ENCODE peak calls at places on chromosomes 7 and 10, in five cellular contexts. E is esophagus muscularis mucosa; G is CD4-positive, alpha-beta T cell; Q is stomach; F is A549. I is an unnamed sample.
A peak's percentile ranks its signal among the peaks of the same experiment; 100 is the strongest.

GRCh38 chr10:81403451-81403850 is 471.5 kb upstream of the NRG3 start:
- DNase-seq in Q (no peak), F (no peak), E (no peak), G (no peak), I (no peak)

GRCh38 chr10:3647074-3647473 is 137.9 kb downstream of the KLF6 start:
- DNase-seq in F (no peak), E (no peak), G (no peak), Q (no peak), I (no peak)

GRCh38 chr7:44210107-44210506 is 9.3 kb downstream of the YKT6 start:
- DNase-seq in F (no peak), E (no peak), Q (no peak), G (no peak), I (no peak)

GRCh38 chr10:2933924-2934323 is 133.4 kb upstream of the PFKP start:
- DNase-seq in Q (no peak), G (no peak), F (no peak), E (no peak), I (no peak)

GRCh38 chr10:110137142-110137545 is 70.3 kb upstream of the MXI1 start:
- DNase-seq in F (peak; percentile 77), G (no peak), E (peak; percentile 24), Q (no peak), I (no peak)

GRCh38 chr10:96416643-96417042 is 57.8 kb upstream of the OPALIN start:
- DNase-seq in F (no peak), E (peak; percentile 90), G (no peak), Q (no peak), I (peak; percentile 25)

GRCh38 chr7:19106308-19107141 is 10.9 kb downstream of the TWIST1 start:
- DNase-seq in Q (no peak), E (no peak), G (no peak), F (no peak), I (no peak)

GRCh38 chr10:74310652-74311257 is 159.7 kb downstream of the ADK start:
- DNase-seq in Q (no peak), E (no peak), F (no peak), G (no peak), I (no peak)

GRCh38 chr7:158239290-158239981 is 348.2 kb downstream of the PTPRN2 start:
- DNase-seq in G (no peak), E (peak; percentile 81), F (no peak), Q (peak; percentile 76), I (peak; percentile 76)

GRCh38 chr7:140275069-140275961 is 98.5 kb upstream of the KDM7A start:
- DNase-seq in Q (no peak), G (no peak), F (no peak), E (no peak), I (no peak)

GRCh38 chr10:68332259-68333057 is at the start of gene PBLD:
- DNase-seq in G (peak; percentile 50), F (peak; percentile 82), Q (peak; percentile 73), E (peak; percentile 92), I (peak; percentile 87)

GRCh38 chr7:155119801-155120382 is 49.8 kb downstream of the HTR5A start:
- DNase-seq in E (no peak), Q (no peak), G (no peak), F (no peak), I (no peak)

GRCh38 chr7:131067220-131067619 is 260.5 kb upstream of the MKLN1 start:
- DNase-seq in G (no peak), E (no peak), Q (no peak), F (no peak), I (no peak)

DNA sequence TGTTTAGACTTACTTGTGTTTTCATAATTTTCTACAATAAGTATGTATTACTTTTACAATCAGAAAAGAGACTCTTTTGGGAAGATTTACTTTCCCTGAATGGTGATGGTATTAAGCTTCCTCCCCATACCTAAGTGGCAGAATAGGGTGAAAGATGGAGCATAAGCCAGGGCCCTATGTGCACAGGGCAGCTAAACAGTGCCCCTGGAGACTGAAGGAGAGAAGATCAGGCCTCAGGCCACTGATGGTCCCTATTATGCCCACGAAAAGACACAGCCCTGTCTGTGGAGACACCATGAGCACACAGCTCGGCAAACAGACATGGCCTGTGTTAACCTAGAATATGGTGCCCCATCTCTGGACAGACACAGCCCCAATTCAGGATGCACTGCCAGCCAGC is 139.4 kb downstream of the OAT start:
- DNase-seq in F (no peak), G (no peak), E (no peak), Q (no peak), I (no peak)
- TF ChIP-seq CTCF in F (no peak), G (no peak), E (no peak), Q (no peak), I (no peak)

GRCh38 chr10:26861326-26861998 is 704 bp upstream of the ABI1 start:
- DNase-seq in E (no peak), Q (no peak), G (no peak), F (no peak), I (no peak)

GRCh38 chr10:26859241-26860025 is 1.3 kb downstream of the ABI1 start:
- DNase-seq in F (no peak), G (no peak), Q (no peak), E (no peak), I (no peak)

GRCh38 chr10:26860026-26860541 is 674 bp downstream of the ABI1 start:
- DNase-seq in G (peak; percentile 31), F (peak; percentile 67), E (peak; percentile 92), Q (peak; percentile 46), I (peak; percentile 88)

GRCh38 chr10:26858707-26859034 is 2.1 kb downstream of the ABI1 start:
- DNase-seq in Q (no peak), G (no peak), E (no peak), F (no peak), I (no peak)

GRCh38 chr10:26860542-26861325 is at the start of gene ABI1:
- DNase-seq in G (peak; percentile 96), F (peak; percentile 98), E (peak; percentile 99), Q (peak; percentile 97), I (peak; percentile 99)
- TF ChIP-seq CTCF in G (no peak), F (peak; percentile 83), E (peak; percentile 87), Q (peak; percentile 84), I (no peak)

DNA sequence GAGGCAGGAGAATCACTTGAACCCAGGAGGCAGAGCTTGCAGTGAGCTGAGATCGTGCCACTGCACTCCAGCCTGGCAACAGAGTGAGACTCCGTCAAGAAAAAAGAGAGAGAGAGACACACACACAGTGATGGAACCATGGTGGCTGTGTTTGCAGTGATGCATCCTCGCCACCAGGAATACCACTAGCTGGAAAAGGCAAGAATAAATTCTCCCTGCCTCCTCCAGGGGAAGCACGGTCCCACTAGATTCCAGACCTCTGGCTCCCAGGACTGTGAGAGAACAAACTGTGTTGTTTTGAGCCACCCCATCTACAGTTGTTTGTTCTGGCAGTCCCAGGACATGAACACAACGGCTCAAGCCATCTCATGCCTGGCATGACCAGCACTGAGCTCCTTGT is 320.3 kb upstream of the FOXK1 start:
- DNase-seq in E (no peak), Q (no peak), F (peak; percentile 14), G (no peak), I (no peak)
- TF ChIP-seq CTCF in E (no peak), Q (no peak), F (no peak), G (no peak), I (no peak)

GRCh38 chr10:23362069-23362830 is 17.7 kb upstream of the C10orf67 start:
- DNase-seq in F (no peak), E (no peak), Q (no peak), G (no peak), I (no peak)

GRCh38 chr10:23354630-23355343 is 10.2 kb upstream of the C10orf67 start:
- DNase-seq in F (no peak), G (no peak), Q (no peak), E (no peak), I (no peak)

GRCh38 chr10:23361665-23362064 is 17.1 kb upstream of the C10orf67 start:
- DNase-seq in Q (no peak), F (no peak), E (no peak), G (no peak), I (no peak)

GRCh38 chr10:23359692-23360380 is 15.2 kb upstream of the C10orf67 start:
- DNase-seq in Q (no peak), F (no peak), E (no peak), G (no peak), I (no peak)

GRCh38 chr10:23358357-23358756 is 13.8 kb upstream of the C10orf67 start:
- DNase-seq in E (no peak), Q (no peak), G (no peak), F (no peak), I (no peak)
- TF ChIP-seq CTCF in E (peak; percentile 8), Q (no peak), G (no peak), F (no peak), I (peak; percentile 31)

GRCh38 chr7:48101880-48102448 is 12.9 kb downstream of the UPP1 start:
- DNase-seq in G (no peak), E (peak; percentile 64), F (no peak), Q (no peak), I (peak; percentile 54)
- TF ChIP-seq CTCF in G (peak; percentile 38), E (no peak), F (peak; percentile 23), Q (no peak), I (peak; percentile 28)

GRCh38 chr10:129756912-129757861 is 206.9 kb downstream of the EBF3 start:
- DNase-seq in E (peak; percentile 92), Q (peak; percentile 24), G (no peak), F (no peak), I (peak; percentile 59)

GRCh38 chr10:129758180-129758579 is 205.9 kb downstream of the EBF3 start:
- DNase-seq in G (no peak), F (no peak), Q (peak; percentile 7), E (peak; percentile 60), I (peak; percentile 54)

GRCh38 chr10:129755075-129756020 is 208.7 kb downstream of the EBF3 start:
- DNase-seq in E (peak; percentile 78), G (no peak), Q (peak; percentile 17), F (no peak), I (no peak)

GRCh38 chr10:129758591-129759021 is 205.5 kb downstream of the EBF3 start:
- DNase-seq in F (no peak), E (peak; percentile 70), Q (peak; percentile 22), G (no peak), I (peak; percentile 66)

GRCh38 chr10:129754211-129755050 is 209.6 kb downstream of the EBF3 start:
- DNase-seq in G (no peak), Q (peak; percentile 5), F (no peak), E (peak; percentile 88), I (no peak)
- TF ChIP-seq CTCF in G (no peak), Q (no peak), F (no peak), E (no peak), I (no peak)

I was measured in osteocyte.